ENCODE peak calls at places on chromosomes 2 and 18, in seven cellular contexts. H, B, N, F, Q, O and L are unnamed samples.

GRCh38 chr18:23317975-23318675 is 135.0 kb upstream of the RIOK3 start:
- DNase-seq in N (no peak), O (no peak), H (no peak), Q (no peak), B (no peak), F (no peak), L (no peak)

GRCh38 chr2:74618410-74619083 is 29.6 kb downstream of the M1AP start:
- DNase-seq in Q (no peak), O (no peak), B (no peak), F (no peak), H (no peak), N (no peak), L (no peak)

GRCh38 chr2:27211241-27211942 is 449 bp upstream of the ATRAID start:
- DNase-seq in N (no peak), H (no peak), Q (peak; percentile 85), B (no peak), O (peak; percentile 41), F (peak; percentile 74), L (peak; percentile 80)

GRCh38 chr2:237234268-237234667 is 148.6 kb downstream of the COPS8 start:
- DNase-seq in O (no peak), H (no peak), B (no peak), Q (no peak), N (no peak), F (no peak), L (no peak)

GRCh38 chr2:177989029-177989885 is 83.3 kb downstream of the PDE11A start:
- DNase-seq in F (no peak), H (no peak), Q (no peak), B (no peak), O (no peak), N (no peak), L (no peak)

GRCh38 chr18:28729321-28729720 is 552.4 kb upstream of the CDH2 start:
- DNase-seq in F (no peak), O (no peak), Q (no peak), B (no peak), H (no peak), N (no peak), L (no peak)

GRCh38 chr2:120239488-120240287 is 13.0 kb upstream of the RALB start:
- DNase-seq in F (no peak), H (no peak), Q (no peak), B (peak; percentile 78), O (no peak), N (no peak), L (no peak)

GRCh38 chr18:49725809-49726514 is 87.4 kb downstream of the ACAA2 start:
- DNase-seq in N (no peak), H (no peak), F (peak; percentile 56), Q (no peak), O (peak; percentile 13), B (no peak), L (no peak)

GRCh38 chr2:164061129-164061746 is 325.4 kb upstream of the FIGN start:
- DNase-seq in F (peak; percentile 24), B (no peak), H (no peak), O (peak; percentile 47), Q (no peak), N (no peak), L (peak; percentile 42)